ENCODE peak calls at places on chromosomes 3 and 15, in five cellular contexts. T is effector CD4-positive, alpha-beta T cell; V is RWPE1; S is activated CD8-positive, alpha-beta memory T cell treated with anti-CD3 and anti-CD28 coated beads for 1 hour; H is GM12878. J is an unnamed sample.

GRCh38 chr15:58221591-58222241 is 83.5 kb downstream of the AQP9 start:
- DNase-seq in T (no peak), V (peak; percentile 41), S (no peak), H (no peak), J (no peak)

GRCh38 chr3:149581248-149581647 is 76.6 kb downstream of the WWTR1 start:
- DNase-seq in T (no peak), V (no peak), S (no peak), H (no peak), J (no peak)

GRCh38 chr3:25678581-25678980 is 13.9 kb upstream of the TOP2B start:
- DNase-seq in T (no peak), V (no peak), S (no peak), H (no peak), J (no peak)

GRCh38 chr3:46671541-46672348 is 21.7 kb downstream of the ALS2CL start:
- DNase-seq in T (no peak), V (no peak), S (no peak), H (no peak), J (no peak)

GRCh38 chr15:42491540-42492225 is 742 bp upstream of the ZNF106 start:
- DNase-seq in T (no peak), V (peak; percentile 82), S (no peak), H (no peak), J (peak; percentile 41)

GRCh38 chr15:43268111-43269105 is 1.7 kb upstream of the TGM5 start:
- DNase-seq in T (no peak), V (no peak), S (no peak), H (no peak), J (no peak)

GRCh38 chr3:20924646-20925395 is 738.8 kb upstream of the SGO1 start:
- DNase-seq in T (no peak), V (no peak), S (no peak), H (no peak), J (no peak)

GRCh38 chr3:148466143-148466542 is 231.6 kb upstream of the AGTR1 start:
- DNase-seq in T (no peak), V (no peak), S (no peak), H (no peak), J (no peak)

GRCh38 chr3:159649951-159650350 is 338.7 kb upstream of the IL12A start:
- DNase-seq in T (no peak), V (no peak), S (no peak), H (no peak), J (no peak)

GRCh38 chr3:186255703-186256331 is 106.2 kb downstream of the DGKG start:
- DNase-seq in T (no peak), V (no peak), S (no peak), H (no peak), J (no peak)

GRCh38 chr3:53794597-53794996 is 51.6 kb downstream of the CHDH start:
- DNase-seq in T (no peak), V (no peak), S (no peak), H (no peak), J (no peak)

GRCh38 chr15:77825143-77825542 is 192.4 kb upstream of the LINGO1 start:
- DNase-seq in T (no peak), V (no peak), S (no peak), H (no peak), J (no peak)

J was measured in keratinocyte.